ENCODE peak calls at places on chromosomes 16 and 17, in five cellular contexts. C is foreskin keratinocyte, W is fibroblast of lung, Q is RWPE2, V is transverse colon. G is an unnamed sample. For H3K4me1, the result is how much of the 10 kb centered on the place peaks cover.

GRCh38 chr17:65598711-65599110 is 37.3 kb upstream of the AXIN2 start:
- DNase-seq in Q (no peak), W (no peak), C (no peak), V (no peak), G (no peak)

GRCh38 chr16:80123189-80123588 is 417.6 kb upstream of the DYNLRB2 start:
- DNase-seq in Q (no peak), W (peak), C (no peak), V (no peak), G (no peak)

GRCh38 chr16:9362050-9362449 is 270.6 kb downstream of the HAPSTR1 start:
- DNase-seq in V (no peak), W (no peak), C (no peak), Q (no peak), G (no peak)

GRCh38 chr17:50423553-50424159 is 2.4 kb upstream of the ACSF2 start:
- DNase-seq in C (peak), V (no peak), Q (peak), W (peak), G (peak)

GRCh38 chr16:84730406-84731106 is 30.8 kb downstream of the USP10 start:
- DNase-seq in Q (peak), V (peak), W (peak), C (peak), G (peak)

GRCh38 chr16:86044241-86044671 is 145.3 kb downstream of the IRF8 start:
- DNase-seq in Q (peak), C (no peak), W (peak), V (peak), G (no peak)

GRCh38 chr16:25988089-25988488 is 296.3 kb downstream of the HS3ST4 start:
- DNase-seq in W (no peak), V (no peak), C (no peak), Q (no peak), G (no peak)

GRCh38 chr17:82267575-82268379 is 5.7 kb downstream of the CSNK1D start:
- DNase-seq in Q (peak), W (peak), V (peak), C (no peak), G (peak)

GRCh38 chr16:3598236-3598635 is 13.2 kb downstream of the SLX4 start:
- DNase-seq in C (no peak), V (no peak), Q (no peak), W (no peak), G (no peak)

GRCh38 chr17:8896641-8897635 is 29.5 kb upstream of the PIK3R6 start:
- DNase-seq in C (no peak), W (no peak), V (no peak), Q (no peak), G (no peak)

GRCh38 chr17:34638526-34639260 is 59.3 kb downstream of the TMEM132E start:
- DNase-seq in Q (no peak), W (no peak), C (no peak), V (no peak), G (no peak)

GRCh38 chr16:87470332-87470731 is 22.5 kb downstream of the ZCCHC14 start:
- DNase-seq in W (no peak), V (no peak), C (no peak), Q (no peak), G (no peak)

GRCh38 chr17:30565073-30565935 is 88.1 kb downstream of the GOSR1 start:
- DNase-seq in W (no peak), C (peak), Q (no peak), V (no peak), G (peak)

GRCh38 chr17:77892469-77893143 is 65.9 kb upstream of the TNRC6C start:
- DNase-seq in V (no peak), Q (peak), W (peak), C (no peak), G (no peak)

GRCh38 chr17:37742114-37742761 is 2.6 kb downstream of the HNF1B start:
- DNase-seq in C (no peak), W (peak), V (no peak), Q (no peak), G (peak)

DNA sequence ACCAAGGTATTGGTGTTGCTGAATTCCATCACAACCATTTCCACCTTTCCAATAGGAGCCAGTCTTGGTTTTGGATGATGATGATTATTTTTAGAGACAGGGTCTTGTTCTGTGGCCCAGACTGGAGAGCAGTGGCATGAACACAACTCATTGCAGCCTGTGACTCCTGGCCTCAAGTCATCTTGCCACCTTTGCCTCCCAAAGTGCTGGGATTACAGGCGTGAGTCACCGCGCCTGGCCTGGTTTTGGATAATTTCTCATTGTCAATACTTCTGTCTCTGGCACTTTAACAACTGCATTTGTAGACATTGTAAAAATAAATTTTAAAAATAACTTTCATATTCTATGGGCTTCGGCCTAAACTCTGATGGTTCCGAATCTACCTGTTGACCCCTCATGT is 22.6 kb downstream of the STAT5B start:
- DNase-seq in C (no peak), V (no peak), W (peak), Q (no peak), G (no peak)
- H3K4me1 ChIP-seq in C (under half), V (half or more), W (under half), Q (under half), G (under half)

GRCh38 chr16:11255737-11256656 is at the start of gene SOCS1:
- DNase-seq in Q (no peak), C (no peak), W (peak), V (peak), G (peak)
- TF ChIP-seq CTCF in Q (peak), C (peak), W (peak), V (peak), G (peak)

DNA sequence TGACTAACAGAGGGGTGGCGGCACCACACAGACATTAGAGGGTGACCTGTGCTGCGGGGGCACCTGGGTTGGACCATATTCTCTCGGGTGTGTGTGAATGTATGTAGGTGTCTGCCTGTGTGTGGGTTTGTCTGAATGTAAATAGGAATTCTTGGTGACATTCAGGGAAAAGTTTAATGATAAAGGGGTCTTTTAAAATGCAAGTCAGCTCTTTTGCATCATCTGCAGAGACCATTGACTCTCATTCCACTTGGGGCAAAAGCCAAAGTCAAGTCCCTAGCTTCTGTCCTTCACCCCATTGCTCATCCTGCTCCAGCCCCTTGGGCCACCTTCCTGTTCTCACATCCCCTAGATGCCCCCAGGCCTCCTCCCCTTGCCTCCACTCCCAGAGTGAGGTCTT is 23.6 kb downstream of the KSR1 start:
- DNase-seq in Q (no peak), W (no peak), C (no peak), V (no peak), G (no peak)
- H3K4me1 ChIP-seq in Q (under half), W (under half), C (under half), V (under half), G (under half)

GRCh38 chr17:3907483-3908216 is 8.6 kb downstream of the P2RX1 start:
- DNase-seq in Q (no peak), C (no peak), W (no peak), V (no peak), G (no peak)
- TF ChIP-seq CTCF in Q (peak), C (peak), W (no peak), V (peak), G (no peak)

G was measured in mammary epithelial cell.